ENCODE peak calls at places on chromosomes 12 and 14, in nine cellular contexts. A, B, D, C, Q, M, P, E and U are unnamed samples.
A peak's percentile ranks its signal among the peaks of the same experiment; 100 is the strongest.

GRCh38 chr14:24741871-24742270 is 107.9 kb upstream of the GZMB start:
- DNase-seq in A (no peak), B (no peak), D (no peak), C (peak; percentile 1), Q (peak; percentile 25), M (no peak), P (no peak), E (no peak), U (no peak)

GRCh38 chr12:84920331-84920730 is 7.7 kb upstream of the SLC6A15 start:
- DNase-seq in A (no peak), B (no peak), D (no peak), C (no peak), Q (no peak), M (no peak), P (no peak), E (no peak), U (no peak)

GRCh38 chr12:55619352-55620138 is 17.1 kb upstream of the OR10P1 start:
- DNase-seq in A (no peak), B (no peak), D (peak; percentile 64), C (peak; percentile 84), Q (peak; percentile 46), M (no peak), P (no peak), E (peak; percentile 94), U (peak; percentile 79)

GRCh38 chr14:67964391-67964812 is 144.8 kb downstream of the RAD51B start:
- DNase-seq in A (no peak), B (no peak), D (no peak), C (no peak), Q (peak; percentile 44), M (no peak), P (no peak), E (no peak), U (no peak)

GRCh38 chr12:72509893-72510292 is 237.7 kb downstream of the TRHDE start:
- DNase-seq in A (no peak), B (no peak), D (no peak), C (no peak), Q (no peak), M (no peak), P (no peak), E (no peak), U (no peak)

GRCh38 chr14:63542231-63542999 is 762 bp downstream of the PPP2R5E start:
- DNase-seq in A (peak; percentile 35), B (no peak), D (no peak), C (no peak), Q (no peak), M (no peak), P (no peak), E (peak; percentile 8), U (no peak)

GRCh38 chr12:46825526-46826414 is at the start of gene SLC38A4:
- DNase-seq in A (peak; percentile 22), B (no peak), D (no peak), C (no peak), Q (no peak), M (no peak), P (no peak), E (no peak), U (no peak)

GRCh38 chr12:52495385-52495784 is 2.3 kb upstream of the KRT6A start:
- DNase-seq in A (no peak), B (no peak), D (no peak), C (no peak), Q (peak; percentile 81), M (no peak), P (no peak), E (no peak), U (no peak)

GRCh38 chr12:99027491-99027890 is 382.4 kb downstream of the APAF1 start:
- DNase-seq in A (no peak), B (no peak), D (no peak), C (no peak), Q (no peak), M (no peak), P (no peak), E (no peak), U (no peak)

GRCh38 chr14:105394714-105395537 is 3.4 kb upstream of the TEX22 start:
- DNase-seq in A (peak; percentile 18), B (no peak), D (no peak), C (no peak), Q (no peak), M (no peak), P (no peak), E (no peak), U (no peak)

GRCh38 chr12:19058235-19059021 is 71.1 kb upstream of the PLEKHA5 start:
- DNase-seq in A (no peak), B (no peak), D (no peak), C (no peak), Q (no peak), M (no peak), P (no peak), E (no peak), U (no peak)

GRCh38 chr12:6768385-6769002 is 2.3 kb downstream of the PTMS start:
- DNase-seq in A (no peak), B (no peak), D (no peak), C (no peak), Q (no peak), M (no peak), P (no peak), E (no peak), U (no peak)

GRCh38 chr14:29462271-29462670 is 465.4 kb downstream of the PRKD1 start:
- DNase-seq in A (no peak), B (no peak), D (no peak), C (no peak), Q (no peak), M (no peak), P (no peak), E (no peak), U (no peak)

GRCh38 chr14:94161979-94162378 is 12.1 kb upstream of the PPP4R4 start:
- DNase-seq in A (no peak), B (no peak), D (peak; percentile 22), C (no peak), Q (no peak), M (no peak), P (no peak), E (no peak), U (no peak)